ENCODE peak calls at places on chromosomes 12 and 14, in four cellular contexts. V is GM12878, G is K562, C is HepG2. N is an unnamed sample.

GRCh38 chr12:84793558-84794367 is 118.8 kb downstream of the SLC6A15 start:
- DNase-seq in V (no peak), G (no peak), C (no peak), N (no peak)

GRCh38 chr12:15583804-15584203 is 205.4 kb downstream of the EPS8 start:
- DNase-seq in V (no peak), G (no peak), C (no peak), N (peak)

GRCh38 chr14:101903111-101903561 is 61.2 kb upstream of the DYNC1H1 start:
- DNase-seq in V (no peak), G (no peak), C (no peak), N (no peak)

GRCh38 chr12:98743362-98743953 is 98.4 kb downstream of the APAF1 start:
- DNase-seq in V (no peak), G (peak), C (peak), N (peak)

GRCh38 chr12:3559601-3560294 is 68.7 kb downstream of the PRMT8 start:
- DNase-seq in V (no peak), G (no peak), C (no peak), N (no peak)

GRCh38 chr12:46483572-46484395 is 111.2 kb upstream of the SLC38A2 start:
- DNase-seq in V (no peak), G (no peak), C (peak), N (no peak)

GRCh38 chr12:38890102-38890501 is 15.3 kb downstream of the CPNE8 start:
- DNase-seq in V (no peak), G (no peak), C (no peak), N (no peak)

GRCh38 chr14:104656014-104656714 is 33.3 kb upstream of the INF2 start:
- DNase-seq in V (no peak), G (no peak), C (no peak), N (no peak)

DNA sequence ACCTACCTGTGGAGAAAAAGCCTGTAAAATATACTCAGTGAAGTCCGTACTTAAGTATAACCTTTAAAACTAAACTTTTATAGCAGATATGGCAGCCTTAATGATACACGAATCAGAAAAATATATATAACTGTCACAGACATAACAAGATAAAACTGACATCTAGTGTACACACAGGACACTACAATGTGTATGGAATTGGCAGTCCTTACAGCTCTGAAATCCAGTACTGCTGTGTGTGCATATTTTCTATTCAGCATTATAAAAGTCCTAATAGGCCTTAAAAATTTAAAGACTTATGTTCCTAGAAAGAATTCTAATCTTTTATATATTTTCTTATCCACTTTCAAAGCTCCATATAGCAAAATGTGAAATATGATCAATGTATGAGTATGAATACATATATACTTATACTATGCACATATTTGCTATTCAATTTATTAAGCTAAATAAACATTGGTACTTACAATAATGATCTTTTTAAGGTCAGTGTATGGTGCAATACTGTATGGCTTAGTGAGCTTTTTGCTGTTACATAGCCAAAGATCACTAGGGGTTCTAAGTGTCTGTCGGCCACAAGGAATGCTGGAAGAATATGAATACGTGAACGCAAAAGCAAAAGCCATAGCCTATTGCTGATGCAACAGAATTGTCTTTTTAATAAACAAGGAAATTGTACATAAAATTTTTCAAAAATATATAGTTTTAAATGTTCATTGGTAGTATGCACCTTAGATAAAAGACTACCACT is 69.2 kb downstream of the C2CD5 start:
- DNase-seq in V (no peak), G (no peak), C (no peak), N (no peak)
- H3K4me3 ChIP-seq in V (no peak), G (no peak), C (no peak), N (no peak)

GRCh38 chr12:102454808-102455760 is 25.3 kb downstream of the IGF1 start:
- DNase-seq in V (no peak), G (no peak), C (peak), N (no peak)
- H3K27ac ChIP-seq in V (no peak), G (no peak), C (no peak), N (no peak)

DNA sequence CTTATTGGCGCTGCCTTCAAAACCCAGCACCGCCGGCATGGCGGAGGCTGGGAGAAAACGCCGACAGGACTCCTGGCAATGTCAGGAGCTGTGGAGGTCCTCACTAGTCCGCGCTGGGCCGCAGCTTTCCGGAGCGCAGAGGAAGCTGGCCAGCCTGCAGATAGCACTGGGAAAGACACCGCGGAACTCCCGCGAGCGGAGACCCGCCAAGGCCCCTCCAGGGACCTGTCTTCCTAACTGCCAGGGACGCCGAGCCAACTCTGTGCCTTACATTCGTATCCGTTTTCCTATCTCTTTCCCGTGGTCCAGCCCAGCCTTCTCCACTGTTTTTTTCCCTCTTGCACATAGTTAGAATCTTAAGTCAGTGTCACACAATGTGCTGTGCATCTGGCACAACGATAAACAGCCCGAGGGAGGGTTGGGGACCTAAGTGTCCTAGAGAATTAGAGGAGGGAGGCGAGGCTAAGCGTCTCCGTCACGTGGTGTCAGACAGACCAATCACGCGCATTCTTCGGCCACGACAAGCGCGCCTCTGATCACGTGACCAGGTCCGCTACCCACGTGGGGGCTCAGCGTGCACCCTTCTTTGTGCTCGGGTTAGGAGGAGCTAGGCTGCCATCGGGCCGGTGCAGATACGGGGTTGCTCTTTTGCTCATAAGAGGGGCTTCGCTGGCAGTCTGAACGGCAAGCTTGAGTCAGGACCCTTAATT is at the start of the genes APEX1 and OSGEP:
- DNase-seq in V (peak), G (peak), C (peak), N (peak)
- TF ChIP-seq REST in V (no peak), G (no peak), C (no peak), N (no peak)

GRCh38 chr12:42468853-42469252 is 120.7 kb downstream of the PRICKLE1 start:
- DNase-seq in V (no peak), G (no peak), C (no peak), N (no peak)
- H3K4me3 ChIP-seq in V (peak), G (no peak), C (no peak), N (no peak)

GRCh38 chr12:6294156-6294532 is 16.3 kb upstream of the PLEKHG6 start:
- DNase-seq in V (no peak), G (no peak), C (no peak), N (no peak)

GRCh38 chr12:6292606-6293005 is 17.9 kb upstream of the PLEKHG6 start:
- DNase-seq in V (no peak), G (no peak), C (peak), N (no peak)

GRCh38 chr12:6297170-6297569 is 13.3 kb upstream of the PLEKHG6 start:
- DNase-seq in V (no peak), G (no peak), C (no peak), N (no peak)

GRCh38 chr12:6295187-6295811 is 15.2 kb upstream of the PLEKHG6 start:
- DNase-seq in V (no peak), G (peak), C (peak), N (peak)

DNA sequence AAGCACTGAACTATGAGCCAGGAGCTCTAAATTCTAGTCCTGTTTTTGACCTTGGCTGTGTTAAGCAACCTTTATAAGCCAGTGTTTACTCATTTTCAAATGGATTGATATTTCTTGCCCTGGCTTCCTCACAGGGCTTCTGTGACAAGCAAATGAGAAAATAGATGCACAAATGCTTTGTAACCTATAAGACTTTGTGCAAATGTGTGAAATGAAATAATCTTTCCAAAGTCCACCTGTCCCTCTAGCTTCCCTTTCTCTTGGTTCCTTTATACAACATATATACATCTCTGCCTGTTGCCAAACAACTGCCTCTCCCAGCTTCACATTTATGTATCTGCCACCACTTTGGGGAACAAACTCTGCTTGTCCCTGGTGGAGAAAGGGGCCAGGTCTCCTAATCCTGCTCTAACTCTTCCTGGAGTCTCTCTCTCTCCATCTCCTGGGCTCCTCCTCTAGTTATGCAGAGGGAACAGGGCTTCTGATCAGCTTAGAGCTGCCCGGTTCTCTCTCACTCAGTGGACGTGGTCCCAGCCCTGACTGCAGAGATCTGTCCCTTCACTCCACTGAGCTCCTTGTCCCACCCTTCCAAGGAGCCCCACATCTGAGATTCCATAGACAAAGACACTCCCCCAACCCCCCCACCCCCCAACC is 15.8 kb upstream of the PLEKHG6 start:
- DNase-seq in V (no peak), G (no peak), C (peak), N (no peak)
- H3K27ac ChIP-seq in V (no peak), G (no peak), C (peak), N (no peak)

GRCh38 chr12:120229071-120229582 is 28.2 kb upstream of the RPLP0 start:
- DNase-seq in V (no peak), G (peak), C (peak), N (peak)

GRCh38 chr12:120230974-120231315 is 30.0 kb upstream of the RPLP0 start:
- DNase-seq in V (no peak), G (no peak), C (no peak), N (no peak)

GRCh38 chr12:120230326-120230973 is 29.5 kb upstream of the RPLP0 start:
- DNase-seq in V (no peak), G (peak), C (peak), N (peak)

GRCh38 chr12:120229583-120230325 is 28.8 kb upstream of the RPLP0 start:
- DNase-seq in V (no peak), G (no peak), C (no peak), N (peak)

DNA sequence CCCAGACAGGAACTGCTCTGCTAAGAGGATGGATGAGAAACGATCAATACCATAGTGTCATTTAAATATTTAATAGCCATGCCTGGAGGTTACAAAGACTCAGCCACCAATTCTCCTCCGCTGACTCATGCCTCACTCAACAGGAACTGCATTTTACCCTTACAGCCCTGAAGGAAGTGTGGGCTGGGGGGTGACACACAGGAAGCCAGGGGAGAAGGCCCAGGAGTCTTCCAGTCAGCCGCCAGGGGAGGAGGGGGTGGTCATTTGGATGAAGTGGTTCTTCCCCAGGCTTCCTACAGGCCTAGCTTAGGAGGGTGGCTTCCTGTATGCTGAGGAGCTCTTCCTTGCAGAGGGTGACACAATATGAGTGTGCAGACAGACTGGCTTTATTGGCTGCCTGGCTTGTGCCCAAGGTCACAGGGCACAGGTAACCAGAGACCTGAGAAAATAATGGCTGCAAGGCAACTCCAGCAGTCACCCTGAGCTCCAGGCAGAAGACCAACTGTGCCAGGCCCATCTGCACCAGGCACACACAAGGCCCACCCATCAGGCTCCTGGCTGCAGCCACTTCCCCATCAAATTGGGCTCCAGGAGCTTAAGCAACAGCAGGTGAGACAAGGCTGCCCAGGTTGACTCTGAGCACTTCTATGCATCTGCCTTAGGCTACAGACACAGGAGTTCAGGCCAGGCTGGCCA is 30.6 kb upstream of the RPLP0 start:
- DNase-seq in V (no peak), G (peak), C (peak), N (peak)
- TF ChIP-seq REST in V (no peak), G (no peak), C (no peak), N (no peak)

GRCh38 chr12:6076776-6077700 is 47.4 kb downstream of the VWF start:
- DNase-seq in V (no peak), G (no peak), C (no peak), N (no peak)

GRCh38 chr12:6073426-6073825 is 51.0 kb downstream of the VWF start:
- DNase-seq in V (no peak), G (no peak), C (peak), N (no peak)

GRCh38 chr12:6074394-6074793 is 50.1 kb downstream of the VWF start:
- DNase-seq in V (no peak), G (no peak), C (no peak), N (no peak)

GRCh38 chr12:6076340-6076739 is 48.1 kb downstream of the VWF start:
- DNase-seq in V (no peak), G (no peak), C (no peak), N (no peak)

GRCh38 chr12:6074979-6075585 is 49.4 kb downstream of the VWF start:
- DNase-seq in V (no peak), G (no peak), C (no peak), N (peak)
- H3K4me3 ChIP-seq in V (no peak), G (no peak), C (no peak), N (no peak)

N was measured in GM23338.